ENCODE peak calls at places on chromosomes 2 and 18, in six cellular contexts. G is C1 segment of cervical spinal cord; L is activated CD8-positive, alpha-beta T cell treated with anti-CD3 and anti-CD28 coated beads for 36 hours; I is T-helper 17 cell; W is OCI-LY7; R is RCC 7860. K is an unnamed sample.

GRCh38 chr2:23009545-23010149 is 375.3 kb upstream of the KLHL29 start:
- DNase-seq in W (no peak), G (peak; percentile 2), R (no peak), I (no peak), L (no peak), K (peak; percentile 16)

GRCh38 chr18:73749304-73749703 is 398.3 kb downstream of the FBXO15 start:
- DNase-seq in G (no peak), L (no peak), I (no peak), R (no peak), W (no peak), K (no peak)

GRCh38 chr18:48943736-48944527 is 6.8 kb downstream of the SMAD7 start:
- DNase-seq in R (no peak), W (no peak), G (no peak), L (no peak), I (no peak), K (no peak)

GRCh38 chr2:239399404-239399999 is 1.3 kb downstream of the HDAC4 start:
- DNase-seq in L (peak; percentile 56), W (no peak), G (peak; percentile 17), R (no peak), I (peak; percentile 32), K (no peak)

GRCh38 chr2:148360662-148361061 is 283.9 kb upstream of the EPC2 start:
- DNase-seq in I (no peak), R (no peak), L (no peak), G (no peak), W (no peak), K (no peak)

GRCh38 chr2:1658394-1659151 is 85.7 kb downstream of the PXDN start:
- DNase-seq in W (no peak), G (no peak), R (peak; percentile 8), I (no peak), L (no peak), K (no peak)

GRCh38 chr18:55504808-55505207 is 83.2 kb downstream of the TCF4 start:
- DNase-seq in W (no peak), R (no peak), G (no peak), L (no peak), I (no peak), K (no peak)

GRCh38 chr2:79887747-79888374 is 375.0 kb downstream of the CTNNA2 start:
- DNase-seq in W (peak; percentile 57), R (peak; percentile 31), G (no peak), L (peak; percentile 16), I (no peak), K (peak; percentile 12)

GRCh38 chr2:197273485-197273884 is 37.1 kb downstream of the ANKRD44 start:
- DNase-seq in G (no peak), R (no peak), W (no peak), I (no peak), L (no peak), K (no peak)

GRCh38 chr2:110104025-110104771 is 11.4 kb downstream of the MALL start:
- DNase-seq in I (no peak), R (peak; percentile 100), W (no peak), L (no peak), G (no peak), K (no peak)

GRCh38 chr2:68730828-68731227 is 3.8 kb upstream of the ARHGAP25 start:
- DNase-seq in W (no peak), G (no peak), L (no peak), R (no peak), I (no peak), K (no peak)

GRCh38 chr2:145752091-145752806 is 1232.3 kb upstream of the ZEB2 start:
- DNase-seq in G (peak; percentile 37), W (peak; percentile 79), R (peak; percentile 54), I (no peak), L (no peak), K (no peak)

GRCh38 chr2:50838316-50838715 is 193.6 kb downstream of the NRXN1 start:
- DNase-seq in W (no peak), I (no peak), L (no peak), R (no peak), G (no peak), K (no peak)

GRCh38 chr18:42730272-42730671 is 385.2 kb downstream of the RIT2 start:
- DNase-seq in L (no peak), G (no peak), W (no peak), R (no peak), I (no peak), K (no peak)

GRCh38 chr2:68230246-68231060 is 21.9 kb downstream of the PPP3R1 start:
- DNase-seq in I (no peak), W (no peak), L (no peak), R (no peak), G (no peak), K (no peak)

GRCh38 chr2:240506406-240507059 is 51.3 kb downstream of the ANKMY1 start:
- DNase-seq in W (no peak), G (no peak), I (no peak), R (no peak), L (no peak), K (no peak)

GRCh38 chr2:54430649-54431048 is 25.5 kb upstream of the SPTBN1 start:
- DNase-seq in G (no peak), R (no peak), W (no peak), I (no peak), L (no peak), K (no peak)

GRCh38 chr2:95057535-95058453 is 32.3 kb downstream of the MAL start:
- DNase-seq in L (no peak), I (no peak), G (peak; percentile 88), W (no peak), R (no peak), K (peak; percentile 78)

GRCh38 chr2:196331143-196331542 is 159.8 kb upstream of the STK17B start:
- DNase-seq in L (no peak), W (no peak), I (no peak), G (no peak), R (peak; percentile 68), K (no peak)

GRCh38 chr18:44700652-44701051 is 20.0 kb downstream of the SETBP1 start:
- DNase-seq in I (no peak), G (no peak), W (no peak), R (no peak), L (peak; percentile 23), K (no peak)

GRCh38 chr2:168851674-168852320 is 38.4 kb downstream of the SPC25 start:
- DNase-seq in I (no peak), W (no peak), L (no peak), G (no peak), R (peak; percentile 50), K (no peak)

GRCh38 chr2:19754907-19755306 is 146.9 kb downstream of the TTC32 start:
- DNase-seq in W (no peak), G (no peak), I (no peak), L (no peak), R (no peak), K (no peak)

GRCh38 chr18:8423051-8423558 is 186.1 kb upstream of the RAB12 start:
- DNase-seq in R (peak; percentile 17), I (no peak), G (no peak), L (no peak), W (no peak), K (no peak)

GRCh38 chr2:50449306-50449705 is 582.6 kb downstream of the NRXN1 start:
- DNase-seq in R (no peak), W (no peak), L (no peak), G (no peak), I (no peak), K (no peak)

GRCh38 chr18:74397572-74397971 is 59.5 kb downstream of the DIPK1C start:
- DNase-seq in I (no peak), G (no peak), W (no peak), L (no peak), R (no peak), K (no peak)

GRCh38 chr2:236569593-236569973 is at the start of gene ACKR3:
- DNase-seq in I (peak; percentile 41), L (peak; percentile 87), G (peak; percentile 66), R (peak; percentile 83), W (peak; percentile 94), K (peak; percentile 64)

GRCh38 chr2:175690113-175690716 is 311.9 kb downstream of the LNPK start:
- DNase-seq in R (peak; percentile 18), L (peak; percentile 47), W (peak; percentile 52), G (no peak), I (no peak), K (peak; percentile 8)

GRCh38 chr2:165627463-165627862 is 158.0 kb downstream of the CSRNP3 start:
- DNase-seq in W (no peak), G (no peak), I (no peak), L (no peak), R (peak; percentile 53), K (no peak)

GRCh38 chr2:7272180-7272579 is 355.0 kb downstream of the RNF144A start:
- DNase-seq in W (no peak), R (no peak), I (no peak), G (no peak), L (no peak), K (no peak)

GRCh38 chr2:7427293-7428060 is 510.3 kb downstream of the RNF144A start:
- DNase-seq in G (no peak), I (no peak), R (peak; percentile 30), L (no peak), W (peak; percentile 92), K (no peak)

GRCh38 chr2:240655931-240656886 is 26.5 kb downstream of the AQP12B start:
- DNase-seq in L (peak; percentile 66), W (no peak), G (no peak), R (no peak), I (no peak), K (no peak)

GRCh38 chr2:48292429-48292828 is 237.5 kb upstream of the STON1 start:
- DNase-seq in I (no peak), L (no peak), G (no peak), R (no peak), W (peak; percentile 4), K (no peak)

GRCh38 chr2:11560806-11561205 is 27.0 kb downstream of the GREB1 start:
- DNase-seq in L (no peak), G (no peak), R (no peak), W (no peak), I (no peak), K (no peak)

GRCh38 chr2:198144621-198145020 is 340.2 kb downstream of the PLCL1 start:
- DNase-seq in I (no peak), L (peak; percentile 11), W (no peak), G (no peak), R (no peak), K (no peak)

GRCh38 chr2:105396254-105397024 is 2.4 kb downstream of the FHL2 start:
- DNase-seq in G (no peak), W (no peak), I (no peak), L (peak; percentile 76), R (peak; percentile 90), K (no peak)

GRCh38 chr2:42371621-42372473 is 10.8 kb upstream of the COX7A2L start:
- DNase-seq in W (no peak), R (no peak), I (no peak), L (no peak), G (no peak), K (no peak)

GRCh38 chr2:137801228-137801627 is 163.0 kb upstream of the HNMT start:
- DNase-seq in R (no peak), W (no peak), L (no peak), G (no peak), I (no peak), K (no peak)

GRCh38 chr2:229980440-229981184 is 58.3 kb downstream of the FBXO36 start:
- DNase-seq in I (no peak), R (peak; percentile 66), W (no peak), G (peak; percentile 16), L (peak; percentile 18), K (peak; percentile 37)

GRCh38 chr2:179226203-179226960 is 38.2 kb downstream of the SESTD1 start:
- DNase-seq in L (no peak), R (no peak), W (no peak), G (peak; percentile 18), I (no peak), K (no peak)

K was measured in occipital lobe.